ENCODE peak calls at places on chromosomes 5 and 9, in ten cellular contexts. B, I, R, N, J, X, O, W, F and Z are unnamed samples. For H3K4me1, the result is how much of the 10 kb centered on the place peaks cover.

GRCh38 chr9:136525841-136526499 is 19.9 kb downstream of the NOTCH1 start:
- DNase-seq in B (no peak), J (no peak), O (peak), X (no peak), F (no peak), W (peak), I (no peak), R (no peak), N (peak), Z (no peak)

GRCh38 chr5:41433552-41434181 is 76.7 kb downstream of the PLCXD3 start:
- DNase-seq in W (no peak), R (no peak), J (peak), O (no peak), F (no peak), X (no peak), I (peak), N (no peak), B (peak), Z (no peak)

GRCh38 chr5:91109634-91110033 is 273.5 kb downstream of the ARRDC3 start:
- DNase-seq in W (no peak), I (no peak), O (no peak), R (no peak), X (no peak), J (no peak), N (no peak), F (no peak), B (peak), Z (no peak)

GRCh38 chr9:94586814-94587213 is 6.8 kb downstream of the FBP2 start:
- DNase-seq in F (no peak), N (no peak), B (peak), X (no peak), W (no peak), R (no peak), O (no peak), I (no peak), J (peak), Z (no peak)

GRCh38 chr9:92350129-92350739 is 24.5 kb downstream of the CENPP start:
- DNase-seq in J (peak), N (no peak), I (no peak), F (no peak), O (no peak), W (no peak), B (peak), X (no peak), R (no peak), Z (no peak)

GRCh38 chr9:93267681-93268505 is 84.0 kb downstream of the WNK2 start:
- DNase-seq in J (no peak), I (no peak), W (no peak), B (no peak), X (no peak), R (no peak), O (no peak), N (peak), F (no peak), Z (no peak)

GRCh38 chr9:86703346-86703745 is 244.0 kb downstream of the GAS1 start:
- DNase-seq in W (no peak), O (no peak), N (no peak), F (no peak), R (no peak), I (no peak), X (no peak), B (no peak), J (peak), Z (no peak)

GRCh38 chr9:129282308-129283211 is 104.5 kb upstream of the IER5L start:
- DNase-seq in O (peak), W (no peak), N (peak), R (no peak), I (peak), J (no peak), X (no peak), B (no peak), F (no peak), Z (no peak)

GRCh38 chr5:165242701-165243100 is 1737.3 kb downstream of the MAT2B start:
- DNase-seq in B (no peak), O (no peak), X (no peak), N (no peak), I (no peak), J (no peak), W (no peak), R (no peak), F (no peak), Z (no peak)

GRCh38 chr9:2967779-2968178 is 123.9 kb upstream of the PUM3 start:
- DNase-seq in R (no peak), O (no peak), W (no peak), N (no peak), J (no peak), X (no peak), I (no peak), B (peak), F (peak), Z (no peak)

GRCh38 chr5:132746592-132747063 is 598 bp upstream of the CCNI2 start:
- DNase-seq in O (peak), R (peak), W (no peak), J (no peak), X (no peak), F (peak), N (no peak), I (no peak), B (peak), Z (no peak)

GRCh38 chr9:21974542-21975409 is 19.4 kb downstream of the CDKN2A start:
- DNase-seq in F (no peak), R (no peak), O (no peak), N (peak), B (peak), X (peak), J (peak), W (peak), I (peak), Z (no peak)

GRCh38 chr9:13688990-13689600 is 409.6 kb upstream of the MPDZ start:
- DNase-seq in X (no peak), B (peak), J (no peak), W (no peak), O (no peak), F (no peak), N (no peak), R (peak), I (no peak), Z (no peak)

GRCh38 chr5:101977729-101978345 is 318.2 kb downstream of the SLCO4C1 start:
- DNase-seq in X (no peak), I (no peak), O (no peak), R (peak), N (no peak), W (no peak), B (peak), F (no peak), J (peak), Z (peak)

GRCh38 chr9:133935328-133936040 is 56.6 kb downstream of the VAV2 start:
- DNase-seq in I (no peak), B (no peak), X (no peak), N (no peak), W (peak), J (peak), O (peak), F (no peak), R (no peak), Z (no peak)

GRCh38 chr9:354453-354852 is 139.8 kb downstream of the DOCK8 start:
- DNase-seq in B (no peak), N (no peak), O (no peak), R (no peak), I (no peak), F (no peak), X (no peak), J (no peak), W (no peak), Z (no peak)

GRCh38 chr5:56649569-56649968 is 165.8 kb upstream of the MAP3K1 start:
- DNase-seq in J (peak), W (peak), B (peak), O (no peak), I (no peak), N (no peak), R (no peak), F (no peak), X (no peak), Z (no peak)

GRCh38 chr5:167861134-167861930 is 430.1 kb upstream of the WWC1 start:
- DNase-seq in W (peak), B (peak), F (no peak), R (peak), X (no peak), I (peak), O (no peak), N (no peak), J (no peak), Z (no peak)

GRCh38 chr5:178793156-178793555 is 62.7 kb upstream of the ZNF354A start:
- DNase-seq in N (peak), B (no peak), W (no peak), I (peak), R (peak), X (no peak), J (no peak), F (no peak), O (peak), Z (no peak)

GRCh38 chr9:84843175-84843824 is 173.8 kb downstream of the NTRK2 start:
- DNase-seq in W (no peak), R (no peak), X (no peak), N (no peak), B (no peak), J (no peak), I (no peak), O (peak), F (no peak), Z (no peak)

GRCh38 chr9:121743441-121744001 is 92.1 kb downstream of the DAB2IP start:
- DNase-seq in N (peak), R (no peak), O (peak), X (no peak), F (no peak), W (peak), J (peak), B (peak), I (peak), Z (no peak)

GRCh38 chr9:93343663-93344062 is 107.8 kb upstream of the FAM120A start:
- DNase-seq in X (no peak), R (no peak), N (no peak), B (no peak), F (no peak), I (no peak), O (no peak), W (no peak), J (no peak), Z (no peak)

GRCh38 chr5:891837-892389 is 688 bp downstream of the BRD9 start:
- DNase-seq in W (no peak), O (peak), F (no peak), J (peak), N (peak), R (no peak), X (no peak), B (peak), I (no peak), Z (no peak)

GRCh38 chr9:76835571-76836283 is 70.2 kb downstream of the PRUNE2 start:
- DNase-seq in O (no peak), X (no peak), W (no peak), N (no peak), I (no peak), R (no peak), J (peak), B (peak), F (no peak), Z (no peak)

GRCh38 chr9:111691686-111692329 is 30.4 kb downstream of the GNG10 start:
- DNase-seq in J (peak), R (peak), B (peak), O (no peak), X (no peak), W (no peak), F (no peak), N (no peak), I (no peak), Z (peak)

GRCh38 chr5:113489299-113489698 is 1.0 kb upstream of the MCC start:
- DNase-seq in R (no peak), F (peak), I (no peak), B (peak), X (no peak), O (no peak), N (no peak), J (peak), W (peak), Z (no peak)

GRCh38 chr9:124345751-124346281 is 69.4 kb downstream of the PSMB7 start:
- DNase-seq in R (no peak), J (no peak), O (no peak), B (no peak), F (no peak), I (no peak), W (no peak), X (no peak), N (peak), Z (no peak)

GRCh38 chr9:83583151-83584014 is 39.6 kb upstream of the IDNK start:
- DNase-seq in X (no peak), I (peak), O (peak), B (peak), R (peak), J (peak), W (no peak), N (no peak), F (no peak), Z (peak)

GRCh38 chr9:98809311-98810105 is 2.0 kb downstream of the GALNT12 start:
- DNase-seq in N (no peak), B (no peak), J (no peak), O (peak), I (no peak), F (no peak), X (no peak), W (no peak), R (no peak), Z (no peak)

GRCh38 chr5:56155085-56155484 is 78.0 kb downstream of the ANKRD55 start:
- DNase-seq in F (no peak), B (no peak), I (no peak), J (no peak), W (no peak), R (no peak), O (peak), X (no peak), N (no peak), Z (peak)

GRCh38 chr5:431001-431710 is 11.8 kb upstream of the EXOC3 start:
- DNase-seq in R (peak), J (peak), I (peak), W (no peak), B (peak), X (no peak), F (no peak), N (peak), O (peak), Z (no peak)

GRCh38 chr9:137240321-137240840 is 706 bp upstream of the TUBB4B start:
- DNase-seq in R (no peak), I (no peak), N (peak), O (peak), W (peak), J (peak), B (peak), X (peak), F (no peak), Z (peak)

GRCh38 chr9:16358751-16359150 is 511.7 kb downstream of the BNC2 start:
- DNase-seq in O (no peak), N (no peak), X (no peak), I (peak), R (no peak), W (no peak), F (no peak), J (no peak), B (no peak), Z (no peak)

GRCh38 chr9:86732514-86732913 is 214.8 kb downstream of the GAS1 start:
- DNase-seq in N (no peak), X (no peak), I (no peak), W (peak), B (peak), J (peak), R (no peak), O (no peak), F (peak), Z (no peak)

GRCh38 chr5:139698461-139699146 is 50.5 kb downstream of the CXXC5 start:
- DNase-seq in X (no peak), J (peak), F (no peak), R (no peak), B (peak), W (peak), I (peak), N (peak), O (peak), Z (no peak)

GRCh38 chr5:66174338-66174737 is 30.2 kb downstream of the SREK1 start:
- DNase-seq in I (no peak), J (peak), B (peak), O (no peak), F (no peak), R (no peak), X (no peak), W (no peak), N (no peak), Z (no peak)

GRCh38 chr5:123068368-123068767 is 20.7 kb upstream of the PRDM6 start:
- DNase-seq in W (no peak), B (no peak), O (no peak), N (no peak), J (no peak), F (no peak), R (no peak), I (no peak), X (no peak), Z (no peak)

GRCh38 chr5:143437666-143438273 is 34.3 kb upstream of the NR3C1 start:
- DNase-seq in N (no peak), O (no peak), F (no peak), R (no peak), I (no peak), W (no peak), B (no peak), X (no peak), J (no peak), Z (no peak)

GRCh38 chr5:143433680-143434079 is 30.2 kb upstream of the NR3C1 start:
- DNase-seq in B (no peak), R (no peak), N (no peak), F (no peak), J (no peak), I (no peak), X (no peak), W (no peak), O (no peak), Z (no peak)

GRCh38 chr5:143435207-143435657 is 31.7 kb upstream of the NR3C1 start:
- DNase-seq in J (peak), N (no peak), R (no peak), I (no peak), O (peak), B (no peak), X (peak), F (no peak), W (no peak), Z (peak)

GRCh38 chr5:143434261-143435206 is 31.0 kb upstream of the NR3C1 start:
- DNase-seq in I (no peak), W (no peak), J (no peak), R (no peak), O (no peak), F (no peak), B (no peak), N (no peak), X (peak), Z (peak)

DNA sequence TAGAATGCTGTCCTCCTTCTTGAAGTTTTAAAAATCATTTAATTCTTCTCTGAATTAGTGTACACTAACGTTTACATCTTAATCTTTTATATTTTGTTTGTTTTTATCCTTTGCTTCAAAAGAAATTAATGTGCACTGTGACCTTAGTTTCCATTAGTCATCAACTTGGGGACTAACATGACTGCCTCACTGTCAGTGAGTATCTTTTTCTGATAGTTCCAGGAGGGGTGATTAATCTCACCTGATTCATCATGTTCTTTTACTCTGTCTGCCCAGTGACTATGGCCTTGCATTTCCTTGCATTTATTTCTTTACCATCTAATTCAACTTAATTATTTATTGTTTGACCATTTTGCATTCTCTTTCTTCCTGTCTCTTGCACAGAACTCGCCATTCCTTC is 33.4 kb upstream of the NR3C1 start:
- DNase-seq in R (no peak), B (peak), X (no peak), W (no peak), F (no peak), I (no peak), J (peak), N (no peak), O (no peak), Z (no peak)
- H3K4me1 ChIP-seq in R (under half), B (under half), X (under half), W (under half), F (under half), I (under half), J (under half), N (under half), O (under half), Z (under half)

DNA sequence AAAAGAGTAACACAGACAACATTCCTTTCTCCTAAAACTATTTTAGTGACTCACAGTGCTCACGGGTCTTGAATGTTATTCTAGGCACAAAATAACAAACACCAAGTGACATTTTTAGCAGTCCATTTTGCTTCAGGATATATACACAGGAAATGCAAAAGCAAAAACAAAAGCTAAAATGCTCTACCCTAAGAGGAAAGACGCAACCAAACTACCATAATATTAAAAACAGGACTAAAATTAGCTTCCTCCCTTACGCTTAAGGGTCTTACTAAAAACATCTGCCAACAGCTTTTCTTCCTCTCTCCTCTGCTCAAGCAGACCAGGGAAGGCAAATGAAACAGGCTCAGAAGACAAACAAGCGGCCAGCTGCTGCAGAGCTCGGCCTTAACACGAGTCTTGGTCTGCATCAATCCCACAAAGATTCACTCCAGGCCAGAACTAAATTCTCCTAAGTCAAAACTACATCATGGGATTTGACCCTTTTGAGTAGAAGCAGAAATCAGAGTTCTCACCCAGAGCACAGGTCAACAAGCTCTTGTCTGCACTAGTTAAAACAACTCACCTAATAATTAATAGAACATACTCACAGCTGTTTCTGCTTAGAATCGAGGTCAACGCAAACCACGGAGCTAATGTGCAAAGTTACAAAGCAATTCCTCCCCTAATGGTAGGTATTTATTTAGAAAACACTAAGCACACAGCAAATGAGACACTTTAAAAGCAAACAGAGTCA is 62.3 kb downstream of the RAPGEF1 start:
- DNase-seq in X (no peak), J (peak), R (no peak), B (peak), N (no peak), I (no peak), W (no peak), F (no peak), O (peak), Z (no peak)
- H3K4me1 ChIP-seq in X (half or more), J (under half), R (under half), B (under half), N (under half), I (under half), W (half or more), F (under half), O (under half), Z (under half)

DNA sequence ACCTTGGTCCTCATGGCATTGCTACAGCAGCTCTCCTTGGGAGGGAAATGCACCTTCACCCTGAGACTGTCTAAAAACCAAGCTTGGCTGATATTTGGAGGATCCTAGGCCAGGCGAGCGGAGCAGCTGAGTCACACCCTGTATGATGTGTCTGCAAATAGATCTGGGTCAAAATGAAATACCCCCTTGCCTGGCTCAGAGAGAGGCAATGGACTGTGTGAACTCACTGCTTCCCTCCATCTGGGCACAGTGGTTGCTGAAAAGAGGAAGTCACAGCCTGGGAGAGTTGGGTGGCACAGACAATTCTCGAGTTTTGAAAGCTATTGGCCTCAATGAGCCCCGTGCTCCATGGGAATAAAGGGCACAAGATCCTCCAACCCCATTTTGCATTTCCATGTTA is 177.0 kb downstream of the GADD45G start:
- DNase-seq in R (no peak), J (no peak), N (no peak), W (no peak), B (no peak), X (no peak), F (no peak), O (no peak), I (no peak), Z (no peak)
- H3K4me1 ChIP-seq in R (under half), J (under half), N (under half), W (under half), B (under half), X (under half), F (under half), O (under half), I (under half), Z (under half)

DNA sequence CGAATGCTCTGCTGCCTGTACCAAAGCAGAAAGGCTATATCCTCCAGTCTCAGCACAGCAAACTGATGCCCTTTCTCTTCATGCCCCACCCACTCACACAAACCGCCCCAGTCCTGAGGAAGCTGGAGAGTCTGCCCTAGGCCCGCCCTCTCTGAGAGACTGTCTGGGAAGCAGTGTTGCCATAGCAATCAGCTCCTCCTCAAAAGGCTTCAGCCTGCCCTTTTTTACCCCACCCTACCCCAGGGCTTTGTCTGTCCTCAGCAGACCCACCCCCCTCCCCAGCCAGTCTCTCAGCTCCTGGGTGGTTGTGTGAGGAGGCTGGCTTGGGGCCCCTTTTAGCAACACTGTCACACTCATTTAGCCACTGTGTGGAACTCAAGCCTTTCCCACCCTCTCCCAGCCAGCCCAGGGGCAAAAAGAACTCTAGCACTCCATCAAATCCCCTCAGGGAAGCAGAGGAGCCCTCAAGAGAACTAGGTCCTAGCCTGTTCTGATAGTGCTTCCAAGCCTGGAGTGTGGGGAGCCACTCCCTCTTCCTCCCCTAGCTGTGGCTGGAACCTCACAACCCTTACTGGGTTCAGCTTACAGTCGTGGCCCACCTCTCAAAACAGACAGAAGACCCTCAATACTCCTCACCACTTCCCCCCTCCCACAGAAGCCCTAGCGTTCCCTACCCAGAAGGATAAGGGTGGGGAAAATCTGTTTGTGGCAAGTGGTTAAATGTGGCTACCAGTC is 1.4 kb downstream of the ATOSB start:
- DNase-seq in X (peak), W (peak), F (peak), R (peak), I (peak), J (peak), O (peak), N (peak), B (peak), Z (peak)
- H3K4me1 ChIP-seq in X (under half), W (under half), F (under half), R (under half), I (under half), J (under half), O (half or more), N (under half), B (under half), Z (under half)